ENCODE peak calls at places on chromosomes 11 and 22, in eight cellular contexts. One of them, this sample, is unnamed.

GRCh38 chr22:42933783-42934144 is 76.7 kb upstream of the ARFGAP3 start:
- DNase-seq in GM13977: no peak
- DNase-seq in WTC11: no peak
- DNase-seq in AG10803: peak; percentile 97
- DNase-seq in activated T-helper 1 cell treated with anti-CD3 and anti-CD28 coated beads, Interleukin-2, amount 50 U/mL, for 16 hours: no peak
- DNase-seq in transverse colon: no peak
- DNase-seq in GM10248: no peak
- DNase-seq in NT2/D1: no peak
- DNase-seq in this sample: peak; percentile 94

GRCh38 chr11:7004482-7004881 is 15.7 kb downstream of the ZNF214 start:
- DNase-seq in NT2/D1: no peak
- DNase-seq in WTC11: no peak
- DNase-seq in GM13977: no peak
- DNase-seq in AG10803: peak; percentile 52
- DNase-seq in activated T-helper 1 cell treated with anti-CD3 and anti-CD28 coated beads, Interleukin-2, amount 50 U/mL, for 16 hours: no peak
- DNase-seq in GM10248: no peak
- DNase-seq in transverse colon: peak; percentile 13
- DNase-seq in this sample: peak; percentile 95

GRCh38 chr11:108568183-108568858 is 25.2 kb downstream of the EXPH5 start:
- DNase-seq in AG10803: peak; percentile 23
- DNase-seq in transverse colon: no peak
- DNase-seq in activated T-helper 1 cell treated with anti-CD3 and anti-CD28 coated beads, Interleukin-2, amount 50 U/mL, for 16 hours: no peak
- DNase-seq in GM13977: no peak
- DNase-seq in GM10248: no peak
- DNase-seq in WTC11: no peak
- DNase-seq in NT2/D1: no peak
- DNase-seq in this sample: no peak

GRCh38 chr11:26276798-26277424 is 55.0 kb upstream of the ANO3 start:
- DNase-seq in activated T-helper 1 cell treated with anti-CD3 and anti-CD28 coated beads, Interleukin-2, amount 50 U/mL, for 16 hours: no peak
- DNase-seq in NT2/D1: peak; percentile 48
- DNase-seq in AG10803: peak; percentile 66
- DNase-seq in transverse colon: peak; percentile 42
- DNase-seq in GM10248: peak; percentile 17
- DNase-seq in WTC11: peak; percentile 79
- DNase-seq in GM13977: peak; percentile 7
- DNase-seq in this sample: peak; percentile 82

GRCh38 chr11:62543680-62544444 is 2.7 kb downstream of the AHNAK start:
- DNase-seq in AG10803: no peak
- DNase-seq in transverse colon: no peak
- DNase-seq in GM13977: no peak
- DNase-seq in WTC11: no peak
- DNase-seq in NT2/D1: no peak
- DNase-seq in GM10248: peak; percentile 12
- DNase-seq in activated T-helper 1 cell treated with anti-CD3 and anti-CD28 coated beads, Interleukin-2, amount 50 U/mL, for 16 hours: no peak
- DNase-seq in this sample: no peak

GRCh38 chr22:28440517-28441366 is 238.9 kb downstream of the TTC28 start:
- DNase-seq in NT2/D1: no peak
- DNase-seq in activated T-helper 1 cell treated with anti-CD3 and anti-CD28 coated beads, Interleukin-2, amount 50 U/mL, for 16 hours: no peak
- DNase-seq in GM13977: no peak
- DNase-seq in GM10248: no peak
- DNase-seq in WTC11: no peak
- DNase-seq in transverse colon: no peak
- DNase-seq in AG10803: peak; percentile 74
- DNase-seq in this sample: peak; percentile 74

GRCh38 chr11:117458275-117459120 is 130.8 kb downstream of the CEP164 start:
- DNase-seq in GM10248: peak; percentile 68
- DNase-seq in activated T-helper 1 cell treated with anti-CD3 and anti-CD28 coated beads, Interleukin-2, amount 50 U/mL, for 16 hours: no peak
- DNase-seq in NT2/D1: no peak
- DNase-seq in AG10803: no peak
- DNase-seq in WTC11: no peak
- DNase-seq in GM13977: peak; percentile 71
- DNase-seq in transverse colon: no peak
- DNase-seq in this sample: no peak

GRCh38 chr11:75145196-75145971 is 5.5 kb upstream of the SLCO2B1 start:
- DNase-seq in AG10803: no peak
- DNase-seq in GM10248: no peak
- DNase-seq in GM13977: no peak
- DNase-seq in activated T-helper 1 cell treated with anti-CD3 and anti-CD28 coated beads, Interleukin-2, amount 50 U/mL, for 16 hours: no peak
- DNase-seq in NT2/D1: no peak
- DNase-seq in WTC11: no peak
- DNase-seq in transverse colon: no peak
- DNase-seq in this sample: no peak

GRCh38 chr22:37231406-37232139 is 12.5 kb downstream of the RAC2 start:
- DNase-seq in GM10248: no peak
- DNase-seq in transverse colon: peak; percentile 7
- DNase-seq in GM13977: no peak
- DNase-seq in NT2/D1: no peak
- DNase-seq in WTC11: no peak
- DNase-seq in activated T-helper 1 cell treated with anti-CD3 and anti-CD28 coated beads, Interleukin-2, amount 50 U/mL, for 16 hours: no peak
- DNase-seq in AG10803: no peak
- DNase-seq in this sample: no peak